ENCODE peak calls at places on chromosomes 13 and 19, in seven cellular contexts. V is stimulated activated CD8-positive, alpha-beta memory T cell treated with anti-CD3 and anti-CD28 coated beads, Interleukin-2, amount 100 ng/mL, for 48 hours; U is H9; K is NCI-H524; I is left lung; S is Calu3; F is astrocyte of the hippocampus. D is an unnamed sample.

GRCh38 chr19:13090511-13091231 is 12.0 kb downstream of the LYL1 start:
- DNase-seq in V (no peak), U (no peak), K (no peak), I (peak), S (no peak), F (no peak), D (no peak)

GRCh38 chr19:3466630-3467029 is 13.7 kb downstream of the SMIM24 start:
- DNase-seq in V (no peak), U (no peak), K (no peak), I (no peak), S (no peak), F (no peak), D (no peak)

GRCh38 chr13:113298001-113298945 is 1.2 kb downstream of the LAMP1 start:
- DNase-seq in V (no peak), U (no peak), K (no peak), I (no peak), S (no peak), F (peak), D (no peak)

GRCh38 chr19:3161453-3161852 is 17.1 kb upstream of the S1PR4 start:
- DNase-seq in V (no peak), U (no peak), K (no peak), I (no peak), S (no peak), F (no peak), D (no peak)

GRCh38 chr13:20826810-20827560 is 53.2 kb upstream of the EEF1AKMT1 start:
- DNase-seq in V (no peak), U (no peak), K (no peak), I (no peak), S (no peak), F (no peak), D (no peak)

GRCh38 chr19:18847516-18848463 is 16.0 kb downstream of the UPF1 start:
- DNase-seq in V (no peak), U (no peak), K (no peak), I (no peak), S (no peak), F (no peak), D (no peak)

GRCh38 chr13:114048463-114048862 is 74.6 kb upstream of the C13orf46 start:
- DNase-seq in V (no peak), U (peak), K (no peak), I (peak), S (no peak), F (no peak), D (no peak)

GRCh38 chr13:43238341-43239083 is 215.1 kb downstream of the DNAJC15 start:
- DNase-seq in V (no peak), U (no peak), K (no peak), I (no peak), S (no peak), F (no peak), D (no peak)

GRCh38 chr13:48449656-48450055 is 36.7 kb upstream of the LPAR6 start:
- DNase-seq in V (no peak), U (no peak), K (no peak), I (no peak), S (no peak), F (no peak), D (no peak)

GRCh38 chr19:32373614-32374295 is 28.3 kb downstream of the ZNF507 start:
- DNase-seq in V (no peak), U (no peak), K (no peak), I (no peak), S (peak), F (peak), D (no peak)

GRCh38 chr13:30985637-30986205 is 53.3 kb downstream of the TEX26 start:
- DNase-seq in V (no peak), U (no peak), K (no peak), I (no peak), S (no peak), F (peak), D (no peak)

GRCh38 chr13:54433511-54434206 is 1405.0 kb downstream of the OLFM4 start:
- DNase-seq in V (no peak), U (no peak), K (peak), I (no peak), S (no peak), F (no peak), D (no peak)

GRCh38 chr19:41253660-41254059 is 10.5 kb upstream of the HNRNPUL1 start:
- DNase-seq in V (no peak), U (no peak), K (no peak), I (no peak), S (no peak), F (no peak), D (no peak)

GRCh38 chr13:52377898-52378297 is 28.1 kb downstream of the THSD1 start:
- DNase-seq in V (no peak), U (no peak), K (no peak), I (no peak), S (no peak), F (no peak), D (no peak)

GRCh38 chr13:23701646-23702045 is 131.4 kb downstream of the TNFRSF19 start:
- DNase-seq in V (no peak), U (no peak), K (no peak), I (peak), S (no peak), F (peak), D (no peak)

GRCh38 chr13:105759467-105759866 is 776.0 kb downstream of the EFNB2 start:
- DNase-seq in V (no peak), U (no peak), K (no peak), I (no peak), S (no peak), F (no peak), D (no peak)

GRCh38 chr19:3184847-3185481 is 766 bp upstream of the NCLN start:
- DNase-seq in V (peak), U (no peak), K (peak), I (peak), S (peak), F (no peak), D (no peak)

GRCh38 chr19:41646589-41647204 is 19.8 kb upstream of the CEACAM4 start:
- DNase-seq in V (peak), U (no peak), K (no peak), I (peak), S (no peak), F (no peak), D (no peak)